ENCODE peak calls at places on chromosomes 4 and X, in nine cellular contexts. N, B, X, U, R, D, P, Y and L are unnamed samples.

GRCh38 chr4:56909083-56909981 is 1.6 kb downstream of the REST start:
- DNase-seq in N (peak), B (peak), X (peak), U (peak), R (peak), D (peak), P (peak), Y (peak), L (peak)

GRCh38 chr4:75637176-75637575 is 6.8 kb upstream of the CDKL2 start:
- DNase-seq in N (no peak), B (no peak), X (no peak), U (no peak), R (no peak), D (no peak), P (no peak), Y (no peak), L (no peak)

GRCh38 chr4:5127556-5127955 is 76.3 kb downstream of the STK32B start:
- DNase-seq in N (no peak), B (no peak), X (no peak), U (no peak), R (no peak), D (no peak), P (peak), Y (no peak), L (no peak)

GRCh38 chr4:46270986-46271596 is 118.8 kb downstream of the GABRA2 start:
- DNase-seq in N (peak), B (no peak), X (no peak), U (no peak), R (no peak), D (no peak), P (peak), Y (peak), L (no peak)

GRCh38 chrX:153688071-153688470 is 345 bp downstream of the SLC6A8 start:
- DNase-seq in N (no peak), B (no peak), X (peak), U (no peak), R (no peak), D (no peak), P (no peak), Y (no peak), L (no peak)

GRCh38 chrX:119240356-119240755 is 4.3 kb downstream of the PGRMC1 start:
- DNase-seq in N (no peak), B (no peak), X (no peak), U (no peak), R (no peak), D (no peak), P (no peak), Y (peak), L (no peak)

GRCh38 chr4:117661673-117662072 is 372.6 kb upstream of the NDST3 start:
- DNase-seq in N (no peak), B (no peak), X (no peak), U (no peak), R (no peak), D (no peak), P (no peak), Y (no peak), L (no peak)

GRCh38 chr4:56787380-56787779 is 34.1 kb downstream of the SPINK2 start:
- DNase-seq in N (no peak), B (peak), X (no peak), U (no peak), R (no peak), D (no peak), P (no peak), Y (no peak), L (no peak)

GRCh38 chr4:162499478-162499877 is 335.7 kb upstream of the FSTL5 start:
- DNase-seq in N (no peak), B (no peak), X (no peak), U (no peak), R (no peak), D (no peak), P (peak), Y (peak), L (no peak)

GRCh38 chr4:6613676-6614651 is 26.5 kb upstream of the MRFAP1 start:
- DNase-seq in N (no peak), B (no peak), X (peak), U (no peak), R (no peak), D (no peak), P (no peak), Y (no peak), L (no peak)

GRCh38 chr4:120733968-120734367 is 188.6 kb downstream of the PRDM5 start:
- DNase-seq in N (no peak), B (no peak), X (no peak), U (no peak), R (no peak), D (no peak), P (no peak), Y (no peak), L (no peak)

GRCh38 chr4:21531048-21531447 is 417.5 kb downstream of the KCNIP4 start:
- DNase-seq in N (no peak), B (no peak), X (no peak), U (no peak), R (no peak), D (no peak), P (no peak), Y (no peak), L (no peak)

GRCh38 chr4:61210186-61210939 is 10.2 kb downstream of the ADGRL3 start:
- DNase-seq in N (no peak), B (no peak), X (no peak), U (no peak), R (no peak), D (peak), P (no peak), Y (peak), L (peak)

GRCh38 chr4:28229092-28229491 is 1368.5 kb downstream of the STIM2 start:
- DNase-seq in N (peak), B (no peak), X (no peak), U (no peak), R (no peak), D (peak), P (no peak), Y (peak), L (no peak)

GRCh38 chr4:55611358-55612059 is 19.5 kb upstream of the PDCL2 start:
- DNase-seq in N (no peak), B (no peak), X (no peak), U (no peak), R (no peak), D (no peak), P (no peak), Y (peak), L (no peak)

GRCh38 chrX:150212672-150213480 is 150.2 kb upstream of the MAMLD1 start:
- DNase-seq in N (no peak), B (peak), X (no peak), U (no peak), R (no peak), D (no peak), P (peak), Y (no peak), L (no peak)

GRCh38 chr4:187232201-187232600 is 508.5 kb upstream of the FAT1 start:
- DNase-seq in N (no peak), B (no peak), X (no peak), U (no peak), R (no peak), D (no peak), P (no peak), Y (no peak), L (no peak)

GRCh38 chr4:53908661-53909078 is 155.7 kb downstream of the CHIC2 start:
- DNase-seq in N (peak), B (peak), X (no peak), U (no peak), R (peak), D (peak), P (peak), Y (peak), L (no peak)

GRCh38 chr4:81676552-81676951 is 204.8 kb upstream of the RASGEF1B start:
- DNase-seq in N (no peak), B (no peak), X (no peak), U (no peak), R (no peak), D (no peak), P (no peak), Y (no peak), L (no peak)

GRCh38 chr4:75391489-75392166 is 122.6 kb downstream of the RCHY1 start:
- DNase-seq in N (no peak), B (no peak), X (no peak), U (no peak), R (no peak), D (no peak), P (peak), Y (no peak), L (no peak)

GRCh38 chr4:110022457-110022856 is 109.8 kb downstream of the EGF start:
- DNase-seq in N (no peak), B (no peak), X (no peak), U (no peak), R (no peak), D (no peak), P (no peak), Y (no peak), L (no peak)

GRCh38 chrX:107429090-107429489 is 20.4 kb upstream of the FRMPD3 start:
- DNase-seq in N (peak), B (no peak), X (no peak), U (no peak), R (no peak), D (no peak), P (peak), Y (peak), L (no peak)

GRCh38 chr4:108144451-108144850 is 24.3 kb downstream of the LEF1 start:
- DNase-seq in N (no peak), B (no peak), X (no peak), U (no peak), R (no peak), D (no peak), P (no peak), Y (no peak), L (no peak)

GRCh38 chr4:109383823-109384222 is 49.8 kb upstream of the SEC24B start:
- DNase-seq in N (no peak), B (no peak), X (no peak), U (no peak), R (no peak), D (no peak), P (no peak), Y (no peak), L (no peak)

GRCh38 chrX:80290834-80291233 is 129.4 kb upstream of the TENT5D start:
- DNase-seq in N (no peak), B (no peak), X (no peak), U (no peak), R (no peak), D (no peak), P (no peak), Y (no peak), L (no peak)

GRCh38 chrX:132730726-132731125 is 227.7 kb downstream of the HS6ST2 start:
- DNase-seq in N (no peak), B (no peak), X (no peak), U (no peak), R (no peak), D (no peak), P (no peak), Y (no peak), L (no peak)

GRCh38 chrX:132732236-132732635 is 226.2 kb downstream of the HS6ST2 start:
- DNase-seq in N (no peak), B (no peak), X (no peak), U (no peak), R (no peak), D (no peak), P (no peak), Y (no peak), L (no peak)

GRCh38 chrX:132728296-132728695 is 230.1 kb downstream of the HS6ST2 start:
- DNase-seq in N (no peak), B (no peak), X (no peak), U (no peak), R (no peak), D (no peak), P (no peak), Y (no peak), L (no peak)

GRCh38 chrX:132730266-132730665 is 228.2 kb downstream of the HS6ST2 start:
- DNase-seq in N (no peak), B (no peak), X (no peak), U (no peak), R (no peak), D (no peak), P (no peak), Y (no peak), L (no peak)
- H3K27ac ChIP-seq in N (no peak), B (no peak), X (no peak), U (no peak), R (no peak), D (peak), P (no peak), Y (no peak), L (no peak)

GRCh38 chr4:99943904-99944437 is 2.4 kb downstream of the DNAJB14 start:
- DNase-seq in N (no peak), B (no peak), X (no peak), U (no peak), R (no peak), D (no peak), P (no peak), Y (no peak), L (no peak)
- H3K27ac ChIP-seq in N (no peak), B (no peak), X (no peak), U (no peak), R (no peak), D (no peak), P (no peak), Y (no peak), L (no peak)

GRCh38 chrX:136211766-136212556 is 39.2 kb downstream of the MAP7D3 start:
- DNase-seq in N (no peak), B (no peak), X (no peak), U (peak), R (no peak), D (no peak), P (no peak), Y (no peak), L (no peak)
- H3K27ac ChIP-seq in N (no peak), B (peak), X (no peak), U (peak), R (no peak), D (no peak), P (no peak), Y (no peak), L (no peak)

GRCh38 chr4:70877539-70877938 is 24.6 kb upstream of the MOB1B start:
- DNase-seq in N (no peak), B (no peak), X (no peak), U (no peak), R (no peak), D (no peak), P (no peak), Y (no peak), L (no peak)

GRCh38 chr4:70885174-70885573 is 17.0 kb upstream of the MOB1B start:
- DNase-seq in N (no peak), B (no peak), X (no peak), U (no peak), R (no peak), D (no peak), P (no peak), Y (peak), L (no peak)

DNA sequence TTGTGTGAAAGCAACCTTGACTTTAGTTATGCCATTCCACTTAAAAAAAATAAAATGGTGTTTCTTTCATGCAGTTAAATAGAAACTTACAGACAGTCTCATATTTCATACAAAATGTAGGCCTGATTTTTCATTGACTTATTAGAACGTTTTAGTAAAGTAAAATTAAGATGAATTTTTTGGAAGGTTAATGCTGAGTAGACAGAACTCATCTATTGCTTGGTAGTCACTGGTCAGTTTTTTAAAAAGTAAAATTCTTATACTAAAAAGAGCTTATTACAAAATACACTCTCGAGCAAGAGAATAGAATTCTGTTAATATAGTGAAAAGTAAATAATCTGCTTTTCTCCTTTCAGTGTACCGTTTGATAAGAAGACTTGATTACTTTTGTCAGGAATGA is 21.4 kb upstream of the MOB1B start:
- DNase-seq in N (no peak), B (no peak), X (no peak), U (no peak), R (no peak), D (no peak), P (no peak), Y (no peak), L (no peak)
- H3K27ac ChIP-seq in N (no peak), B (no peak), X (no peak), U (no peak), R (no peak), D (no peak), P (no peak), Y (no peak), L (no peak)

DNA sequence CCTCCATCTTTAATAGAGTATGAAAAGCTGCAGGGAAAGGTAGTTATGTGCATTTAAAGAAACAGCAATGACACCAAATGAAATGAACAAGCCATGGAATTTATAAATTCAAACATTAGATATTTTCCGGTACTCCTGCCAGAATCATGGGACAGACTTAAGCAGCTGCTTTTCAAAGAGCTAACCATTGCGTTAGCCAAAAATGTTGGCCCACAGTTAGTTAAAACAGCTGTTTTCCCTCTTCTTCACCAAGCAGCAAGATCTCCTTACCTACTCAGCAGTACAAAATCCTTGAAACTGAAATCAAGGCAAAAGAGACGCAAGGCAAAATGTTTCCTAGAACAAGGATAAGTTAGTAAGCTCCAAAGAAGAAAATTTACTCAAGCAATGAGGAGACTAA is 64.0 kb downstream of the MANBA start:
- DNase-seq in N (no peak), B (peak), X (no peak), U (no peak), R (no peak), D (no peak), P (no peak), Y (no peak), L (no peak)
- H3K27ac ChIP-seq in N (no peak), B (no peak), X (no peak), U (no peak), R (no peak), D (no peak), P (no peak), Y (no peak), L (no peak)

GRCh38 chrX:50648151-50648550 is 165.8 kb downstream of the SHROOM4 start:
- DNase-seq in N (no peak), B (no peak), X (no peak), U (no peak), R (no peak), D (no peak), P (no peak), Y (no peak), L (no peak)

GRCh38 chrX:50638123-50638522 is 167.5 kb upstream of the DGKK start:
- DNase-seq in N (no peak), B (peak), X (peak), U (peak), R (peak), D (no peak), P (no peak), Y (no peak), L (peak)

GRCh38 chrX:50644496-50644895 is 169.5 kb downstream of the SHROOM4 start:
- DNase-seq in N (no peak), B (no peak), X (no peak), U (no peak), R (no peak), D (no peak), P (no peak), Y (no peak), L (no peak)

GRCh38 chrX:50643525-50644137 is 170.4 kb downstream of the SHROOM4 start:
- DNase-seq in N (no peak), B (peak), X (no peak), U (no peak), R (peak), D (no peak), P (no peak), Y (no peak), L (no peak)
- H3K27ac ChIP-seq in N (no peak), B (peak), X (no peak), U (no peak), R (peak), D (no peak), P (no peak), Y (no peak), L (no peak)

GRCh38 chr4:16897351-16897750 is 1.1 kb downstream of the LDB2 start:
- DNase-seq in N (no peak), B (no peak), X (no peak), U (no peak), R (no peak), D (no peak), P (no peak), Y (no peak), L (no peak)

GRCh38 chr4:16890651-16891050 is 7.8 kb downstream of the LDB2 start:
- DNase-seq in N (no peak), B (no peak), X (no peak), U (no peak), R (no peak), D (no peak), P (no peak), Y (no peak), L (no peak)

GRCh38 chr4:16896871-16897270 is 1.6 kb downstream of the LDB2 start:
- DNase-seq in N (no peak), B (no peak), X (no peak), U (no peak), R (peak), D (no peak), P (no peak), Y (no peak), L (no peak)

GRCh38 chr4:16893141-16893571 is 5.3 kb downstream of the LDB2 start:
- DNase-seq in N (no peak), B (no peak), X (no peak), U (no peak), R (peak), D (no peak), P (no peak), Y (no peak), L (no peak)

GRCh38 chr4:16894406-16894805 is 4.0 kb downstream of the LDB2 start:
- DNase-seq in N (no peak), B (no peak), X (no peak), U (no peak), R (peak), D (no peak), P (no peak), Y (no peak), L (no peak)
- H3K27ac ChIP-seq in N (no peak), B (peak), X (peak), U (no peak), R (peak), D (no peak), P (no peak), Y (no peak), L (no peak)